ENCODE peak calls at places on chromosomes 4 and X, in eight cellular contexts. H, T, P, O, A, R, Z and E are unnamed samples.

GRCh38 chr4:112214397-112215264 is 17.0 kb upstream of the AP1AR start:
- DNase-seq in H (peak), T (peak), P (no peak), O (no peak), A (no peak), R (no peak), Z (no peak), E (no peak)

GRCh38 chrX:83185010-83185409 is 323.1 kb upstream of the POU3F4 start:
- DNase-seq in H (no peak), T (no peak), P (no peak), O (no peak), A (no peak), R (no peak), Z (no peak), E (no peak)

GRCh38 chrX:82237328-82237727 is 1035.4 kb downstream of the SH3BGRL start:
- DNase-seq in H (no peak), T (no peak), P (no peak), O (no peak), A (no peak), R (no peak), Z (no peak), E (no peak)

GRCh38 chr4:119097282-119097900 is 38.2 kb upstream of the MYOZ2 start:
- DNase-seq in H (no peak), T (no peak), P (no peak), O (no peak), A (no peak), R (no peak), Z (no peak), E (no peak)

GRCh38 chr4:92968556-92968955 is 664.8 kb downstream of the GRID2 start:
- DNase-seq in H (no peak), T (no peak), P (no peak), O (no peak), A (no peak), R (no peak), Z (no peak), E (no peak)

GRCh38 chr4:88659061-88659889 is 38.4 kb downstream of the NAP1L5 start:
- DNase-seq in H (peak), T (peak), P (peak), O (no peak), A (peak), R (no peak), Z (peak), E (peak)

GRCh38 chrX:83185887-83186286 is 322.2 kb upstream of the POU3F4 start:
- DNase-seq in H (no peak), T (no peak), P (no peak), O (no peak), A (no peak), R (no peak), Z (no peak), E (no peak)

GRCh38 chrX:129698150-129698549 is 40.6 kb upstream of the XPNPEP2 start:
- DNase-seq in H (no peak), T (no peak), P (no peak), O (no peak), A (no peak), R (no peak), Z (no peak), E (no peak)

GRCh38 chr4:28362169-28362568 is 1501.5 kb downstream of the STIM2 start:
- DNase-seq in H (no peak), T (no peak), P (no peak), O (no peak), A (no peak), R (no peak), Z (no peak), E (no peak)

GRCh38 chr4:99816611-99817309 is at the start of gene DAPP1:
- DNase-seq in H (peak), T (no peak), P (peak), O (peak), A (no peak), R (peak), Z (no peak), E (peak)

GRCh38 chr4:52643846-52644245 is 15.3 kb downstream of the USP46 start:
- DNase-seq in H (peak), T (peak), P (peak), O (no peak), A (no peak), R (peak), Z (no peak), E (no peak)

GRCh38 chr4:37922323-37922722 is 31.4 kb downstream of the TBC1D1 start:
- DNase-seq in H (no peak), T (peak), P (no peak), O (no peak), A (no peak), R (no peak), Z (no peak), E (no peak)

GRCh38 chrX:119698835-119699234 is 5.9 kb upstream of the SEPTIN6 start:
- DNase-seq in H (peak), T (peak), P (no peak), O (no peak), A (peak), R (no peak), Z (peak), E (no peak)

GRCh38 chr4:54005475-54005874 is 58.9 kb downstream of the CHIC2 start:
- DNase-seq in H (no peak), T (no peak), P (no peak), O (no peak), A (no peak), R (no peak), Z (no peak), E (no peak)

GRCh38 chrX:1577845-1578244 is 13.6 kb upstream of the AKAP17A start:
- DNase-seq in H (no peak), T (no peak), P (no peak), O (no peak), A (no peak), R (no peak), Z (no peak), E (no peak)

GRCh38 chr4:15232725-15233597 is 194.9 kb upstream of the C1QTNF7 start:
- DNase-seq in H (peak), T (peak), P (no peak), O (no peak), A (no peak), R (no peak), Z (no peak), E (no peak)

GRCh38 chrX:17549005-17549685 is 174.1 kb downstream of the NHS start:
- DNase-seq in H (no peak), T (no peak), P (no peak), O (no peak), A (no peak), R (no peak), Z (no peak), E (no peak)

GRCh38 chr4:168852387-168852786 is 157.7 kb downstream of the CBR4 start:
- DNase-seq in H (no peak), T (no peak), P (no peak), O (no peak), A (no peak), R (no peak), Z (no peak), E (no peak)

GRCh38 chr4:186021461-186022167 is 47.3 kb upstream of the TLR3 start:
- DNase-seq in H (peak), T (peak), P (no peak), O (no peak), A (peak), R (no peak), Z (peak), E (no peak)

GRCh38 chrX:7927259-7928167 is at the start of gene PNPLA4:
- DNase-seq in H (peak), T (peak), P (peak), O (peak), A (no peak), R (peak), Z (peak), E (peak)

GRCh38 chr4:23932186-23932585 is 42.3 kb upstream of the PPARGC1A start:
- DNase-seq in H (no peak), T (no peak), P (no peak), O (no peak), A (no peak), R (no peak), Z (peak), E (no peak)

GRCh38 chr4:181939199-181939945 is 303.8 kb upstream of the TENM3 start:
- DNase-seq in H (peak), T (peak), P (no peak), O (no peak), A (no peak), R (no peak), Z (no peak), E (no peak)

GRCh38 chr4:173333658-173334084 is 487 bp downstream of the HMGB2 start:
- DNase-seq in H (peak), T (peak), P (peak), O (peak), A (no peak), R (peak), Z (peak), E (no peak)

GRCh38 chr4:186901850-186902249 is 178.2 kb upstream of the FAT1 start:
- DNase-seq in H (no peak), T (no peak), P (no peak), O (no peak), A (no peak), R (no peak), Z (no peak), E (no peak)

GRCh38 chr4:7678318-7678852 is 243.7 kb upstream of the PSAPL1 start:
- DNase-seq in H (no peak), T (no peak), P (no peak), O (no peak), A (no peak), R (no peak), Z (no peak), E (no peak)

GRCh38 chr4:120211408-120212015 is 144.9 kb upstream of the MAD2L1 start:
- DNase-seq in H (no peak), T (no peak), P (no peak), O (no peak), A (no peak), R (no peak), Z (no peak), E (no peak)

GRCh38 chr4:56375458-56375857 is 11.8 kb downstream of the AASDH start:
- DNase-seq in H (no peak), T (no peak), P (no peak), O (no peak), A (no peak), R (no peak), Z (no peak), E (no peak)

GRCh38 chr4:184792334-184792733 is 33.4 kb downstream of the ACSL1 start:
- DNase-seq in H (no peak), T (peak), P (no peak), O (no peak), A (no peak), R (no peak), Z (no peak), E (no peak)

GRCh38 chr4:184795214-184795844 is 30.4 kb downstream of the ACSL1 start:
- DNase-seq in H (no peak), T (no peak), P (no peak), O (no peak), A (no peak), R (no peak), Z (no peak), E (no peak)

GRCh38 chr4:184793735-184794355 is 31.9 kb downstream of the ACSL1 start:
- DNase-seq in H (no peak), T (no peak), P (no peak), O (no peak), A (no peak), R (no peak), Z (no peak), E (no peak)

GRCh38 chr4:184794470-184794869 is 31.3 kb downstream of the ACSL1 start:
- DNase-seq in H (no peak), T (no peak), P (no peak), O (no peak), A (no peak), R (no peak), Z (no peak), E (no peak)

GRCh38 chr4:184792950-184793555 is 32.7 kb downstream of the ACSL1 start:
- DNase-seq in H (peak), T (peak), P (no peak), O (no peak), A (peak), R (no peak), Z (no peak), E (peak)
- H3K27ac ChIP-seq in H (peak), T (peak), P (peak), O (peak), A (peak), R (peak), Z (no peak), E (peak)

GRCh38 chrX:132652871-132653270 is 164.0 kb upstream of the MBNL3 start:
- DNase-seq in H (no peak), T (no peak), P (no peak), O (no peak), A (no peak), R (no peak), Z (no peak), E (no peak)

GRCh38 chrX:132648870-132649269 is 160.0 kb upstream of the MBNL3 start:
- DNase-seq in H (no peak), T (peak), P (no peak), O (no peak), A (no peak), R (no peak), Z (no peak), E (no peak)

DNA sequence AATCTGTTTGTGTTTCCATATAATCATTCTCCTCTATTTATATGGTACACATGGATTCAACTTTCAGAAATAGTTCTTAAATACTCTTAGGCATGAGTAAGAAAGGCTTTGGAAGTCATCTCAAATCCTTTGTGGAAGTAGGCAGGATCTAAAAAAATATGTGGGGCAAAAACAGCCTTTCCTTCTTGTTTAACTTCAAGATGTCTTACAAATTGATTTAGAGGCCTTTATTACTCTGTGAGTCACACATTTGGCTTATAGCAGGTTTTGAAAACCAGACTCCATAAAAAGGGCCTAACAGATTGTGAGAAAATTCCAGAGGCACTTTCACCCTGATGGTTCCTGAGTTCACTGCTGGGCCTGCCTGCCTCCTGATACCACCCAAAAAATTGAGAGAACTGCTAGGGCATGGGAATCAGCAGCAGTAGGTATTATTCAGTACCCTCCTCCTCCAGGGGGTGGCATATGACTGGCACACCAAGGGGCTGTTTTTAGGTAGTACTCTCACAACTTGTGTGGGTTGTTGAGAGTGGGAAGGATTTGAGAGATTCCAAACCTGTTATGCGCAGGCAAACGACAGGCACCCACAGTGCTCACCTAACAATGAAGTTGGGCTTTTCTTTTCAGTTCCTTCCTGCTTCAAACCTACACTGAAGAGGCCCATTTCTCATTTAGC is 162.7 kb upstream of the MBNL3 start:
- DNase-seq in H (no peak), T (peak), P (no peak), O (no peak), A (no peak), R (no peak), Z (no peak), E (no peak)
- H3K27ac ChIP-seq in H (peak), T (no peak), P (no peak), O (no peak), A (no peak), R (no peak), Z (no peak), E (no peak)

DNA sequence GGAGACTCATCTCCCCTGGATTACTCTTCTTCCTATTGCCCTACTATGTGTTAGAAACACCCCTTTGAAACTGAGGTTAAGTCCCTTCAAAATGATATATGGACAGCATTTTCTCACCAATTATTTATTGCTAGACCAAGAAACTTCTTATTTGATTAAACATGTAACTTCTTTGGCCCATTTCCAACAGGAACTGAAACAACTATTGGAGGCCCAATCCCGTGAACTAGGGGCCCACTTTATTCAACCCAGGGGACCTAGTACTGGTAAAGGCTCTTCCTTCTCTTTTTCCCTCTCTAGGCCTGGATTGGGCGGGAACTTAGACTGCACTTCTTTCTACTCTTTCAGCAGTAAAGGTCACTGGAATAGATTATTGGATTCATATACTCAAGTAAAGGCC is 16.7 kb upstream of the COL25A1 start:
- DNase-seq in H (no peak), T (no peak), P (no peak), O (no peak), A (no peak), R (no peak), Z (no peak), E (no peak)
- H3K27ac ChIP-seq in H (no peak), T (no peak), P (no peak), O (no peak), A (no peak), R (no peak), Z (no peak), E (no peak)

GRCh38 chr4:110196871-110197420 is 1.5 kb downstream of the ELOVL6 start:
- DNase-seq in H (no peak), T (peak), P (peak), O (peak), A (no peak), R (no peak), Z (peak), E (no peak)
- H3K27ac ChIP-seq in H (peak), T (peak), P (peak), O (peak), A (no peak), R (peak), Z (peak), E (peak)

DNA sequence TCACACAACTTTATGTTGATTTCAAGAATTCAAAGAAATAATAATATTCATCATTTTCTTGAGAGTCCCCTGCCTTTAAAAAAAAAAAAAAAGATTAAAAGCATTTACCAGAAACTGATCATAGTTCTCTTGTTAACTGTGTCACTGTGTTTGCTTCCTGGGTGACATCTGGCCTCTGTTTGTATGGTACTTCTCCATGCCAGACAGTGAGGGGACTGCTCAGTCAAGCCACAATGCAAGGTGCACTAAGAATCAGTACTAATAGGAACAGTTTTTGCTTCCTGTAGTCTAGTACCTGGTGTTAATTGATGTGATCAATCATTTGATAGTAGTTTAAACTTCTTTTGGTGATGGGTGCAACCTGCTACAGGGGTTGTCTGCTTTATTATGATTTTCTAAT is 77.5 kb downstream of the PHOX2B start:
- DNase-seq in H (no peak), T (no peak), P (no peak), O (no peak), A (no peak), R (no peak), Z (no peak), E (no peak)
- H3K27ac ChIP-seq in H (no peak), T (no peak), P (peak), O (no peak), A (no peak), R (no peak), Z (no peak), E (no peak)

GRCh38 chr4:152106113-152106763 is 345.4 kb upstream of the GATB start:
- DNase-seq in H (peak), T (peak), P (peak), O (no peak), A (peak), R (peak), Z (no peak), E (peak)
- H3K27ac ChIP-seq in H (peak), T (peak), P (peak), O (peak), A (no peak), R (peak), Z (no peak), E (peak)

GRCh38 chrX:108361316-108361715 is 76.9 kb downstream of the COL4A6 start:
- DNase-seq in H (no peak), T (peak), P (no peak), O (no peak), A (no peak), R (no peak), Z (no peak), E (no peak)

GRCh38 chrX:108362026-108362425 is 76.2 kb downstream of the COL4A6 start:
- DNase-seq in H (peak), T (no peak), P (no peak), O (no peak), A (no peak), R (no peak), Z (no peak), E (no peak)

DNA sequence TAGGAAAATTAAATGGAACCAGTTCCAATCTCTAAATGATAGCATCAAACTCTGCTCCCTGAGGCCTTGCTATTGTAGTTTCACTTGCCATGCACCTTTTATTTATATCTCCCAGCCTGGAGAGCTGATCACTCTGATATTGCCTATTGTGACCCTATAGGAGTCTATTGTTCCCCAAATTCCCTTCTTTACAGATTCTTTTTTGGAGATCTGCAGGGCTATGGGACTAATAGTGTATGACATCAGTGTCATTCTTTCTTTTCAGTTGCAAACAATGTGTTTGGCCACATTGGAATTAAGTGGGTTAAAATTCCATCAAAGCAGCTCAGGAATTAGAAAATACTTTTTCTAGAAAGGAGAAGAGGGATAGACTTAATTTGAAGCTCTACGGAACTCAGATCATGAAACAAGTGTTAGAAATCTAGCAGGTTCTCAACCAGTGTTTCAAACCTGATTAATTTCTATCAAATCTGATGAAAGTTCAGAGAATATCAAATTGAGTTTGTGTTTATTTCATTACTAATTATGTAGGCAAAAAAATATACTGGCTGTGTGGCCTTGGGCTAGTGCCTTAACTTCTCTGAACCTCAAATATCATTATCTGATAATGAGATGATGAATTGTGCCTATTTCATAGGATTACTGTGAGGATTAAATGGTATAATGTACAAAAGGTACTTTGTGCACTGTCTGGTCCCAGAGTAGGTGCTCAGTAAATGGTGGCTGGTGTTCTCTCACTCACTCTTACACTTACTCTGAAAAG is 71.4 kb downstream of the COL4A6 start:
- DNase-seq in H (no peak), T (no peak), P (no peak), O (no peak), A (no peak), R (no peak), Z (no peak), E (no peak)
- H3K27ac ChIP-seq in H (no peak), T (no peak), P (no peak), O (no peak), A (no peak), R (no peak), Z (no peak), E (no peak)

DNA sequence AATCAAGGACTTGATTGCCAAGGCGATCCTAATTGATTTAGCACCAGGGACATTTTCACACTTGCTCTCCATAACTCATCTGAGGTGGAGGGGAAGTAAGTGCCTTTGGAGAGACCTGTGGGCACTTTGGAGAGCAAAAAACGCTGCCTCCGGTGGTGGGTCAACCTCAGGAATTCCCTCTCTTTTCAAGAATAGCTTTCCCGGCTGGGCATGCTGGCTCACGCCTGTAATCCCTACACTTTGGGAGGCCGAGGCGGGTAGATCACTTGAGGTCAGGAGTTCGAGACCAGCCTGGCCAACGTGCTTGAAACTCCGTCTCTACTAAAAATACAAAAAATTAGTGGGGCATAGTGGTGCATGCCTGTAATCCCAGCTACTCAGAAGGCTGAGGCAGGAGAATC is 49.2 kb downstream of the PRPS1 start:
- DNase-seq in H (no peak), T (peak), P (no peak), O (no peak), A (no peak), R (no peak), Z (no peak), E (no peak)
- H3K27ac ChIP-seq in H (peak), T (peak), P (peak), O (peak), A (peak), R (peak), Z (no peak), E (peak)

GRCh38 chr4:60314367-60314766 is 885.8 kb upstream of the ADGRL3 start:
- DNase-seq in H (no peak), T (no peak), P (no peak), O (no peak), A (no peak), R (no peak), Z (peak), E (no peak)
- H3K27ac ChIP-seq in H (no peak), T (no peak), P (no peak), O (no peak), A (no peak), R (no peak), Z (no peak), E (no peak)